ENCODE peak calls at places on chromosome 10, in ten cellular contexts. O is fibroblast of pulmonary artery, L is fibroblast of mammary gland, E is left lung, J is iris pigment epithelial cell, I is SW480, G is HEK293T, C is T-helper 9 cell, P is Right ventricle myocardium superior, S is MV-4-11. U is an unnamed sample.

GRCh38 chr10:34104829-34105572 is 710.1 kb downstream of the PARD3 start:
- DNase-seq in O (no peak), C (no peak), J (peak; percentile 45), I (no peak), G (no peak), S (no peak), L (no peak), E (no peak), P (no peak), U (peak; percentile 70)

GRCh38 chr10:5948999-5949759 is 28.2 kb downstream of the IL15RA start:
- DNase-seq in E (peak; percentile 79), G (peak; percentile 63), L (peak; percentile 72), O (peak; percentile 75), J (peak; percentile 81), S (peak; percentile 39), P (peak; percentile 72), C (no peak), I (peak; percentile 46), U (peak; percentile 79)

GRCh38 chr10:131834152-131834810 is 66.5 kb upstream of the PPP2R2D start:
- DNase-seq in L (no peak), C (no peak), G (no peak), O (no peak), P (peak; percentile 27), I (no peak), S (no peak), J (no peak), E (peak; percentile 31), U (no peak)

GRCh38 chr10:105656880-105657279 is 1015.8 kb downstream of the SORCS3 start:
- DNase-seq in L (no peak), O (no peak), G (no peak), I (no peak), E (no peak), C (no peak), P (no peak), S (no peak), J (no peak), U (no peak)

GRCh38 chr10:87618470-87619423 is 40.9 kb upstream of the PAPSS2 start:
- DNase-seq in L (peak; percentile 40), G (no peak), I (no peak), S (no peak), P (no peak), E (peak; percentile 66), C (no peak), J (peak; percentile 36), O (peak; percentile 67), U (no peak)

GRCh38 chr10:117933036-117933435 is 113.7 kb downstream of the RAB11FIP2 start:
- DNase-seq in S (no peak), E (no peak), L (peak; percentile 46), O (no peak), C (no peak), J (peak; percentile 73), I (no peak), P (no peak), G (no peak), U (no peak)

GRCh38 chr10:8214587-8214986 is 160.1 kb downstream of the GATA3 start:
- DNase-seq in S (no peak), E (no peak), L (no peak), I (no peak), C (no peak), G (no peak), P (no peak), J (no peak), O (no peak), U (no peak)

GRCh38 chr10:43237631-43238446 is 29.0 kb downstream of the RASGEF1A start:
- DNase-seq in G (no peak), P (peak; percentile 25), J (no peak), I (no peak), C (no peak), E (peak; percentile 53), O (no peak), L (no peak), S (no peak), U (no peak)

GRCh38 chr10:60818134-60818770 is 40.0 kb downstream of the CDK1 start:
- DNase-seq in P (no peak), O (peak; percentile 55), L (peak; percentile 84), J (peak; percentile 60), E (no peak), I (no peak), G (no peak), S (no peak), C (no peak), U (peak; percentile 89)

GRCh38 chr10:4736183-4736582 is 89.8 kb upstream of the AKR1E2 start:
- DNase-seq in S (no peak), G (no peak), C (no peak), P (no peak), O (no peak), L (no peak), J (no peak), E (no peak), I (no peak), U (no peak)

GRCh38 chr10:52566471-52567246 is 205.9 kb downstream of the MBL2 start:
- DNase-seq in C (no peak), J (peak; percentile 73), L (peak; percentile 68), O (peak; percentile 81), S (peak; percentile 6), I (peak; percentile 1), E (no peak), G (peak; percentile 28), P (no peak), U (peak; percentile 64)

GRCh38 chr10:24813866-24814265 is 90.2 kb upstream of the ARHGAP21 start:
- DNase-seq in G (no peak), S (no peak), P (no peak), I (no peak), O (no peak), J (no peak), E (no peak), C (no peak), L (no peak), U (no peak)

GRCh38 chr10:28959850-28960501 is 282.7 kb downstream of the BAMBI start:
- DNase-seq in E (no peak), G (no peak), L (no peak), O (no peak), I (no peak), P (no peak), C (no peak), S (no peak), J (no peak), U (no peak)

GRCh38 chr10:120999868-121000267 is 148.7 kb downstream of the WDR11 start:
- DNase-seq in I (no peak), P (no peak), L (no peak), C (no peak), S (no peak), G (no peak), E (no peak), O (no peak), J (no peak), U (no peak)

GRCh38 chr10:9209105-9209798 is 1154.8 kb downstream of the GATA3 start:
- DNase-seq in G (peak; percentile 63), I (peak; percentile 46), E (no peak), L (peak; percentile 68), P (peak; percentile 56), S (peak; percentile 19), O (peak; percentile 77), J (peak; percentile 51), C (peak; percentile 62), U (peak; percentile 78)

GRCh38 chr10:29590598-29591415 is 44.0 kb downstream of the SVIL start:
- DNase-seq in J (peak; percentile 85), O (peak; percentile 81), P (no peak), S (peak; percentile 55), G (peak; percentile 26), L (peak; percentile 79), E (no peak), I (peak; percentile 43), C (no peak), U (peak; percentile 75)

GRCh38 chr10:116073451-116073850 is 199.6 kb downstream of the GFRA1 start:
- DNase-seq in O (no peak), E (no peak), S (no peak), G (no peak), I (no peak), J (no peak), C (no peak), L (no peak), P (no peak), U (no peak)

GRCh38 chr10:19775286-19775685 is 40.9 kb upstream of the PLXDC2 start:
- DNase-seq in G (no peak), E (no peak), O (no peak), C (no peak), J (no peak), I (no peak), L (no peak), S (peak; percentile 81), P (no peak), U (no peak)

GRCh38 chr10:54728511-54728910 is 72.5 kb downstream of the PCDH15 start:
- DNase-seq in L (no peak), O (no peak), G (no peak), E (no peak), J (no peak), S (no peak), C (no peak), P (no peak), I (no peak), U (no peak)

GRCh38 chr10:17910144-17910789 is 41.5 kb upstream of the SLC39A12 start:
- DNase-seq in G (peak; percentile 46), J (peak; percentile 66), I (peak; percentile 62), C (no peak), L (peak; percentile 79), P (no peak), E (no peak), O (peak; percentile 68), S (peak; percentile 49), U (peak; percentile 57)

GRCh38 chr10:95217476-95217875 is 23.4 kb downstream of the ACSM6 start:
- DNase-seq in G (no peak), C (no peak), I (no peak), P (no peak), S (peak; percentile 10), L (peak; percentile 42), J (no peak), E (no peak), O (no peak), U (peak; percentile 55)

GRCh38 chr10:69738071-69738470 is 63.6 kb upstream of the COL13A1 start:
- DNase-seq in O (no peak), L (no peak), E (no peak), S (no peak), P (peak; percentile 55), J (no peak), G (no peak), I (no peak), C (no peak), U (no peak)

GRCh38 chr10:124296121-124296812 is 122.5 kb downstream of the OAT start:
- DNase-seq in P (no peak), J (no peak), O (no peak), L (peak; percentile 59), E (peak; percentile 58), C (no peak), G (no peak), S (no peak), I (peak; percentile 58), U (no peak)

GRCh38 chr10:107103174-107104025 is 61.1 kb downstream of the SORCS1 start:
- DNase-seq in J (no peak), E (no peak), O (no peak), L (no peak), S (no peak), I (no peak), G (no peak), C (no peak), P (no peak), U (no peak)

GRCh38 chr10:86306628-86307278 is 59.8 kb downstream of the GRID1 start:
- DNase-seq in L (peak; percentile 6), J (peak; percentile 4), G (no peak), O (peak; percentile 24), P (no peak), C (no peak), E (no peak), I (no peak), S (peak; percentile 19), U (peak; percentile 52)

GRCh38 chr10:122249303-122249850 is 21.7 kb upstream of the BTBD16 start:
- DNase-seq in C (no peak), J (no peak), S (no peak), G (no peak), L (no peak), I (no peak), E (no peak), O (no peak), P (no peak), U (no peak)

GRCh38 chr10:69682955-69683474 is 53.0 kb downstream of the FAM241B start:
- DNase-seq in E (no peak), O (no peak), S (no peak), I (no peak), P (no peak), J (no peak), G (no peak), L (no peak), C (no peak), U (no peak)

GRCh38 chr10:35705671-35706070 is 63.6 kb upstream of the FZD8 start:
- DNase-seq in O (no peak), E (no peak), S (no peak), C (no peak), J (no peak), L (no peak), P (no peak), G (no peak), I (no peak), U (no peak)